ENCODE peak calls at places on chromosomes 11 and 22, in five cellular contexts. Y is ovary, T is stomach, G is body of pancreas, Z is tibial nerve. J is an unnamed sample.

GRCh38 chr11:132840220-132840619 is 692.1 kb downstream of the OPCML start:
- DNase-seq in G (no peak), Y (no peak), T (no peak), Z (no peak), J (no peak)

GRCh38 chr22:48855593-48856307 is 971.9 kb downstream of the BRD1 start:
- DNase-seq in G (no peak), Z (no peak), T (no peak), Y (no peak), J (no peak)

GRCh38 chr11:100612766-100613165 is 74.3 kb upstream of the ARHGAP42 start:
- DNase-seq in T (no peak), Z (no peak), Y (no peak), G (no peak), J (no peak)

GRCh38 chr11:123590296-123590912 is 64.0 kb downstream of the SCN3B start:
- DNase-seq in T (peak; percentile 91), G (peak; percentile 47), Y (no peak), Z (no peak), J (peak; percentile 92)

GRCh38 chr22:43481528-43482309 is 69.9 kb downstream of the MPPED1 start:
- DNase-seq in Y (no peak), Z (no peak), T (peak; percentile 37), G (no peak), J (no peak)

GRCh38 chr11:63212742-63213141 is 30.7 kb downstream of the SLC22A25 start:
- DNase-seq in Y (no peak), Z (no peak), G (no peak), T (no peak), J (peak; percentile 9)

GRCh38 chr11:21007297-21007696 is 337.9 kb downstream of the NELL1 start:
- DNase-seq in G (no peak), T (no peak), Z (no peak), Y (no peak), J (no peak)

GRCh38 chr11:93740031-93740801 is 1.1 kb downstream of the TAF1D start:
- DNase-seq in T (no peak), Z (no peak), Y (no peak), G (peak; percentile 32), J (peak; percentile 5)

GRCh38 chr11:3154001-3154599 is 11.0 kb downstream of the OSBPL5 start:
- DNase-seq in G (no peak), Z (no peak), T (no peak), Y (no peak), J (no peak)

GRCh38 chr22:26767351-26767970 is 110.1 kb downstream of the MIAT start:
- DNase-seq in Y (no peak), Z (no peak), T (no peak), G (no peak), J (no peak)

GRCh38 chr11:19232910-19233503 is 7.7 kb downstream of the E2F8 start:
- DNase-seq in G (no peak), T (no peak), Z (no peak), Y (no peak), J (peak; percentile 46)

GRCh38 chr22:47191630-47192105 is 429.2 kb downstream of the TBC1D22A start:
- DNase-seq in Y (no peak), G (no peak), T (no peak), Z (no peak), J (no peak)

GRCh38 chr22:47190957-47191323 is 428.5 kb downstream of the TBC1D22A start:
- DNase-seq in G (no peak), Y (no peak), T (peak; percentile 11), Z (no peak), J (no peak)

GRCh38 chr22:47193606-47194316 is 431.3 kb downstream of the TBC1D22A start:
- DNase-seq in G (no peak), T (peak; percentile 22), Y (no peak), Z (peak; percentile 6), J (no peak)

GRCh38 chr22:47192651-47193437 is 430.4 kb downstream of the TBC1D22A start:
- DNase-seq in T (peak; percentile 25), G (peak; percentile 8), Z (peak; percentile 8), Y (peak; percentile 7), J (peak; percentile 25)

GRCh38 chr22:47192106-47192650 is 429.7 kb downstream of the TBC1D22A start:
- DNase-seq in Z (peak; percentile 10), Y (peak; percentile 17), G (peak; percentile 3), T (peak; percentile 13), J (no peak)
- TF ChIP-seq POLR2A in Z (no peak), Y (no peak), G (no peak), T (no peak), J (no peak)

GRCh38 chr11:44684886-44685285 is 41.9 kb upstream of the TSPAN18 start:
- DNase-seq in Y (no peak), G (no peak), T (no peak), Z (no peak), J (no peak)

GRCh38 chr11:44687310-44687842 is 39.4 kb upstream of the TSPAN18 start:
- DNase-seq in G (no peak), Z (no peak), Y (no peak), T (no peak), J (no peak)

GRCh38 chr11:44693654-44694119 is 33.1 kb upstream of the TSPAN18 start:
- DNase-seq in Y (no peak), Z (no peak), T (no peak), G (no peak), J (no peak)

GRCh38 chr11:44690651-44691050 is 36.1 kb upstream of the TSPAN18 start:
- DNase-seq in Y (no peak), Z (no peak), G (no peak), T (no peak), J (no peak)

DNA sequence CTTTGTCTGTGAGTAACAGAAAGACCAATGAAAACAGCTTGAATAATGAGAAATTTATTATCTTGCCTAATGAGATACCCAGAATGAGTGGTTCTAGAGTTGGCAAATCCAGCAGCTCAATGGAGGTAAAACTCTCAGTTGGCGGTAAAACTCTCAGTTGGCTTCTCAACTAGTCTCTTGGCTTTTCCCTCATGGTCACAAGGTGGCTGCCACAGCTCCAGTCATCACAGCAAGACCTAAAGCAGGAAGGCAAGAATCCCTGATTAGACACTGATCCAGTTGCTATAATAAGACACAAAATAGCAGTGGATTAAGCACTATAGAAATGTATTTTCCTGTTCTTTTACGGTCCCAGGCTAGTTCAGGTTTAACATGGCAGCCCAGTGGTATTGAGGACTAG is 37.5 kb upstream of the TSPAN18 start:
- DNase-seq in G (no peak), T (no peak), Y (no peak), Z (no peak), J (no peak)
- TF ChIP-seq POLR2A in G (no peak), T (no peak), Y (no peak), Z (no peak), J (no peak)

DNA sequence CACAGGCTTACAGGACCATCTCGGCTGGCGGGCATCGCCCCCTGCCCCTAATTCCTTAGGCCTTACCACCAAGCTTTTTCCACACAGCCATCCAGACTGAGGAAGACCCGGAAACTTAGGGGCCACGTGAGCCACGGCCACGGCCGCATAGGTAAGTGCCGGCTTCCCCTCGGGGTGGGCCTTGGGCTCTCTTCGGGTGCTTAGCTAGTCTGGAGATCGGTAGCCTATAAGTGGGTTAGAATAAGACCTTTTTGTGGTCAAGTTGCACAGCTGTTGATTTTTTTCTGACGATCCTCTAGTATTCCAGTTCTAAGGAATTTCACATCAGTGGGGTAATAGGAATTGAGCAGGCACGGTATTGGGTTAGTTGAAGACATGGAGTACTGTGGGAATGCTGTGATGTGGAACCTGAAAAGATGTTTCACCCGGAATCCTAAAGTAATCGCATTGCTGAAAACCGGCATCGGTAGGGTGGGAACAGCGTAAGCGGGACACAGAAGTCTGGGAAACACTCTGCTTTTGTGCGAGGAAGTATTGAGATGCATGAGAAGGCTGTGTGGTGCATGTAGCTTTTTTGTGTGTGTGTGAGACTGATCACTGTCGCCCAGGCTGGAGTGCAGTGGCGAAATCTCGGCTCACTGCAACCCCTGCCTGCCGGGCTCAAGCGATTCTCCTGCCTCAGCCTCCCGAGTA is 669 bp downstream of the RPL27A start:
- DNase-seq in Z (no peak), Y (no peak), T (no peak), G (no peak), J (no peak)
- TF ChIP-seq POLR2A in Z (no peak), Y (no peak), T (no peak), G (no peak), J (no peak)

DNA sequence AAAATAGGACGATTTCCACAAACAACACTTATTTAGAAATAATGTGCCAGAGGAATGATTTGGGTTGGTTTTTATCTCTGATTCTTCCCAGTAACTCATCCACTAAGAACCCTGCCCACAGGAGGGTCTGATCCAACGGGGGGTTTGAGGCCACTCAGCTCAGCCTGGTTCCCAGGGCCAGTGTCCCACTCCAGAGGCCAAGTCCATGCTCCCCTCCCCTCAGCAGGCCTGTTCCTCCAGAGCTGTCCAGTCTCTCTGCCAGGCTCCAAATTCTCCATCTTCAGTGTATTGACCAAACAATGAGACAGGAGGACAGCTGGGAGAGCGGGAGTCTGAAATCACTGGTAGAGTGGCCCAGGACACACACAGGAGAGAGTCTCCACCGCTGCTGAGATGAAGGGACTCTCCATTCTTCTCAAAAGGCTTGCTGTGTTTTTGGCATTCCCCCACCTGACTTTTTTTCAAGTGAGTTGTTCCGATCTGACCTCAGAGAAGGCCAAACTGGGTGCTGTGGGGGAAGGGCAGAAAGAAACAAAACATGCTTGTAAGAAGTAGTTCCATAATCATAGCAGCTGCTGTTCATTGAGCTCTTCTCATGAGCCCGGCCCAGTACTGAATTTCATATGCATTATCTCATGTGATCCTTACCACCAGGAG is 17.6 kb upstream of the SCN2B start:
- DNase-seq in T (no peak), G (peak; percentile 53), Z (no peak), Y (no peak), J (no peak)
- TF ChIP-seq POLR2A in T (no peak), G (no peak), Z (no peak), Y (no peak), J (no peak)

DNA sequence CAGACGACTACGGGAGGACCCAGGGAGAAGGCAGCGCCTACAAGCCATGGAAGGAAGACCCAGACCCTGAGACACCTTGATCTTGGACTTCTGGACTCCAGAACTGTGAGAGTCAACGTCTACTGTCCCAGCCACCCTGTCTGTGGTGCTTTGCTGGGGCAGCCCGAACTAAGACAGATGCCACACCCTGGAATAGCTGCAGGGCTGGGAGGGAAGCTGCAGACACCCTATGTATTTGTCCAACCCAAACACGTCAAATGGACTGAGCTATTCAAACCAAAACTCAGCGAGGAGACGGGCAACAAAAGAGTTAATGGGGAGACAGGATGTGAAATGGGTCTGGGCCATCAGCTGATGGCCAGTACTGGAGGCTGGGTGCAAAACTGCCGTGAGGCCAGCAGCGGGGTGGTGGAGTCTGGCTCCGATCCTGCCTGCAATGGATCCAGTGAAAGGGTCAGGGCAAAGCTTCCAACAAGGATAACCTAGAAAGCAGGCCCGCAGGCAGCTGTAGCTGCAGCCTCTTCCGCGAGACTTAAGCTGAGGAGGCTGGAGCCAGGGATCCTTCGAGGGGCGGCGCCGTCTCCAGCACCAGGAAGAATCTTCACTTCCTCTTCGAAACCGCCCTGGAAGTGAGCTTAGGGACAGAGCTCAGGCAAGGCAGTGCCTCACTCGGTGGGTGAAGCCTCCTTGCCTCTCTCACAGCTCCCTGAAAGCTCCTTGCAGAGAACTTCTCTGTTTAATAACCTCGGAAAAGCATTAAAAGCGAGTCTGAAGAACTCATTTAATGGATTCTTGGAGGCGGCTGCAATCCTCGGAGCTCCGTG is 169.6 kb downstream of the CTTN start:
- DNase-seq in T (no peak), G (peak; percentile 14), Z (peak; percentile 27), Y (peak; percentile 39), J (peak; percentile 57)
- TF ChIP-seq POLR2A in T (no peak), G (peak; percentile 12), Z (no peak), Y (no peak), J (peak; percentile 48)

GRCh38 chr22:36950797-36951590 is 37.6 kb downstream of the CSF2RB start:
- DNase-seq in G (no peak), Z (no peak), Y (no peak), T (no peak), J (no peak)
- TF ChIP-seq POLR2A in G (no peak), Z (no peak), Y (no peak), T (no peak), J (no peak)